ENCODE peak calls at places on chromosome 10, in seven cellular contexts. W is K562, D is fibroblast of lung, E is endothelial cell of umbilical vein, C is GM12878, Y is mammary epithelial cell, A is MM.1S. B is an unnamed sample.

GRCh38 chr10:91313-91712 is 42.2 kb upstream of the TUBB8 start:
- DNase-seq in Y (no peak), C (no peak), A (no peak), D (no peak), W (no peak), E (no peak), B (no peak)

GRCh38 chr10:63703113-63703670 is 182.0 kb downstream of the REEP3 start:
- DNase-seq in A (no peak), W (no peak), E (no peak), D (peak), C (peak), Y (no peak), B (no peak)

GRCh38 chr10:113044015-113044755 is 94.1 kb downstream of the TCF7L2 start:
- DNase-seq in W (no peak), A (no peak), C (no peak), D (no peak), Y (no peak), E (no peak), B (no peak)

GRCh38 chr10:109961181-109962001 is 38.1 kb upstream of the XPNPEP1 start:
- DNase-seq in E (peak), A (no peak), C (no peak), W (no peak), Y (peak), D (peak), B (peak)

GRCh38 chr10:113445736-113446135 is 107.1 kb upstream of the HABP2 start:
- DNase-seq in E (no peak), Y (no peak), W (no peak), C (no peak), A (no peak), D (no peak), B (no peak)

GRCh38 chr10:61000769-61001730 is 57.1 kb upstream of the RHOBTB1 start:
- DNase-seq in A (peak), E (peak), Y (peak), W (peak), C (no peak), D (peak), B (peak)

GRCh38 chr10:31383810-31384588 is 65.0 kb downstream of the ZEB1 start:
- DNase-seq in A (peak), E (no peak), W (no peak), Y (no peak), D (no peak), C (peak), B (no peak)

GRCh38 chr10:79044846-79045245 is 23.9 kb upstream of the ZMIZ1 start:
- DNase-seq in Y (no peak), D (no peak), W (no peak), A (no peak), C (no peak), E (no peak), B (no peak)

GRCh38 chr10:68560201-68560915 is at the start of gene TET1:
- DNase-seq in E (no peak), C (no peak), A (peak), Y (peak), D (peak), W (peak), B (peak)

GRCh38 chr10:132699411-132700167 is 86.4 kb downstream of the NKX6-2 start:
- DNase-seq in D (no peak), E (no peak), C (no peak), A (no peak), W (no peak), Y (no peak), B (no peak)

GRCh38 chr10:61140765-61141392 is 196.9 kb upstream of the RHOBTB1 start:
- DNase-seq in E (peak), Y (peak), D (peak), C (no peak), W (peak), A (peak), B (peak)

GRCh38 chr10:118369806-118370205 is 27.7 kb upstream of the FAM204A start:
- DNase-seq in C (no peak), E (no peak), W (no peak), D (no peak), A (no peak), Y (no peak), B (no peak)

GRCh38 chr10:61931620-61932332 is 30.3 kb downstream of the ARID5B start:
- DNase-seq in A (no peak), W (no peak), C (no peak), Y (peak), E (no peak), D (no peak), B (no peak)

GRCh38 chr10:52623761-52624160 is 148.8 kb downstream of the MBL2 start:
- DNase-seq in C (no peak), W (no peak), A (no peak), E (peak), D (no peak), Y (no peak), B (no peak)

GRCh38 chr10:46545861-46546590 is 10.4 kb downstream of the GPRIN2 start:
- DNase-seq in E (no peak), D (no peak), A (no peak), W (no peak), Y (no peak), C (no peak), B (no peak)

GRCh38 chr10:60708666-60709065 is 69.6 kb upstream of the CDK1 start:
- DNase-seq in E (no peak), W (no peak), C (no peak), A (no peak), Y (no peak), D (no peak), B (no peak)

GRCh38 chr10:66788142-66788541 is 137.7 kb upstream of the LRRTM3 start:
- DNase-seq in D (no peak), Y (no peak), A (no peak), E (no peak), W (no peak), C (no peak), B (no peak)

GRCh38 chr10:90589825-90590224 is 268.0 kb downstream of the HTR7 start:
- DNase-seq in D (no peak), A (no peak), C (no peak), E (no peak), Y (no peak), W (no peak), B (no peak)

GRCh38 chr10:88152720-88153119 is 289.3 kb downstream of the PTEN start:
- DNase-seq in A (peak), E (peak), C (peak), D (peak), W (no peak), Y (peak), B (peak)

GRCh38 chr10:132811891-132812481 is 26.0 kb upstream of the NKX6-2 start:
- DNase-seq in E (no peak), W (no peak), A (no peak), Y (no peak), D (no peak), C (no peak), B (no peak)

GRCh38 chr10:6299234-6299633 is 96.5 kb downstream of the PFKFB3 start:
- DNase-seq in D (no peak), Y (peak), C (no peak), A (no peak), W (no peak), E (no peak), B (no peak)

GRCh38 chr10:82883588-82883987 is 1008.6 kb downstream of the NRG3 start:
- DNase-seq in E (no peak), A (no peak), C (no peak), W (no peak), D (no peak), Y (no peak), B (peak)

GRCh38 chr10:119237722-119238436 is 30.5 kb downstream of the GRK5 start:
- DNase-seq in C (no peak), Y (no peak), A (no peak), D (no peak), W (no peak), E (peak), B (no peak)

GRCh38 chr10:17989908-17990767 is 38.4 kb downstream of the SLC39A12 start:
- DNase-seq in Y (peak), A (no peak), W (no peak), D (peak), E (no peak), C (peak), B (peak)

GRCh38 chr10:4931587-4931986 is 31.6 kb upstream of the AKR1C1 start:
- DNase-seq in A (no peak), D (no peak), C (no peak), E (no peak), W (no peak), Y (no peak), B (no peak)

GRCh38 chr10:101137271-101137670 is 6.2 kb downstream of the TLX1 start:
- DNase-seq in W (no peak), Y (no peak), A (no peak), E (no peak), C (no peak), D (no peak), B (no peak)
- TF ChIP-seq EZH2 in W (no peak), Y (no peak), A (no peak), E (no peak), C (no peak), D (no peak), B (no peak)

GRCh38 chr10:59177862-59178235 is 1.4 kb downstream of the PHYHIPL start:
- DNase-seq in A (no peak), W (no peak), Y (no peak), E (no peak), D (no peak), C (no peak), B (no peak)
- TF ChIP-seq EZH2 in A (no peak), W (no peak), Y (no peak), E (no peak), D (no peak), C (no peak), B (no peak)

GRCh38 chr10:22475527-22475856 is 130.2 kb downstream of the SPAG6 start:
- DNase-seq in D (no peak), C (no peak), E (no peak), W (no peak), Y (no peak), A (no peak), B (no peak)
- TF ChIP-seq EZH2 in D (no peak), C (no peak), E (no peak), W (no peak), Y (no peak), A (no peak), B (no peak)

GRCh38 chr10:123134915-123135414 is 805 bp upstream of the HMX3 start:
- DNase-seq in A (no peak), E (no peak), C (no peak), D (no peak), Y (no peak), W (peak), B (no peak)
- TF ChIP-seq EZH2 in A (no peak), E (peak), C (no peak), D (peak), Y (peak), W (no peak), B (no peak)

GRCh38 chr10:12489806-12490205 is 140.5 kb downstream of the CAMK1D start:
- DNase-seq in A (no peak), D (no peak), C (no peak), E (no peak), Y (no peak), W (no peak), B (no peak)

GRCh38 chr10:12487366-12487765 is 138.0 kb downstream of the CAMK1D start:
- DNase-seq in D (no peak), Y (no peak), C (no peak), W (no peak), E (no peak), A (no peak), B (no peak)

GRCh38 chr10:12491491-12491890 is 142.1 kb downstream of the CAMK1D start:
- DNase-seq in Y (no peak), D (no peak), E (no peak), A (no peak), W (no peak), C (no peak), B (no peak)

GRCh38 chr10:12489357-12489756 is 140.0 kb downstream of the CAMK1D start:
- DNase-seq in C (no peak), A (no peak), Y (no peak), E (no peak), D (no peak), W (no peak), B (no peak)

DNA sequence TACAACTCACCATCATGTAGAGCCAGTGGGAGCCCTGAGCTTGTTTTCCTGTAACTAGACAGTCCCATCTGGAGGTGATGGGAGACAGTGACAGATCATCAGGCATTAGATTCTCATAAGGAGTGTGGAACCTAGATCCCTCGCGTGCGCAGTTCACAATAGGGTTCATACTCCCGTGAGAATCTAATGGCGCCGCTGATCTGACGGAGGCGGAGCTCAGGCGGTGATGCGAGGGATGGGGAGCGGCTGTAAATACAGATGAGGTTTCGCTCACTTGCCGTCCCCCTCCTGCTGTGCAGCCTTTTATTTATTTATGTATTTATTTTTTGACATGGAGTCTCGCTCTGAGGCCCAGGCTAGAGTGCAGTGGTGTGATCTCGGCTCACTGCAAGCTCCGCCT is 139.3 kb downstream of the CAMK1D start:
- DNase-seq in D (no peak), C (no peak), W (no peak), E (no peak), A (no peak), Y (no peak), B (no peak)
- TF ChIP-seq EZH2 in D (no peak), C (no peak), W (no peak), E (no peak), A (no peak), Y (no peak), B (no peak)

GRCh38 chr10:34488476-34489130 is 326.5 kb downstream of the PARD3 start:
- DNase-seq in C (no peak), W (no peak), E (no peak), Y (no peak), D (no peak), A (no peak), B (no peak)
- TF ChIP-seq EZH2 in C (no peak), W (no peak), E (no peak), Y (no peak), D (no peak), A (no peak), B (no peak)

B was measured in GM23248.